ENCODE peak calls at places on chromosome 3, in five cellular contexts. S is mammary epithelial cell, V is heart left ventricle, C is type B pancreatic cell, Y is colonic mucosa. W is an unnamed sample.

GRCh38 chr3:157541506-157542236 is 38.5 kb upstream of the VEPH1 start:
- DNase-seq in S (no peak), V (no peak), C (no peak), Y (no peak), W (no peak)

GRCh38 chr3:145094355-145094941 is 1066.5 kb downstream of the PLOD2 start:
- DNase-seq in S (peak; percentile 62), V (no peak), C (no peak), Y (no peak), W (no peak)

GRCh38 chr3:46360904-46361303 is 7.0 kb downstream of the CCR2 start:
- DNase-seq in S (no peak), V (no peak), C (no peak), Y (no peak), W (no peak)

GRCh38 chr3:127218457-127218922 is 25.6 kb downstream of the PRR23E start:
- DNase-seq in S (no peak), V (no peak), C (no peak), Y (peak; percentile 9), W (no peak)

GRCh38 chr3:38538773-38539353 is 42.7 kb downstream of the EXOG start:
- DNase-seq in S (no peak), V (peak; percentile 73), C (no peak), Y (no peak), W (no peak)

GRCh38 chr3:55929154-55929869 is 442.2 kb upstream of the WNT5A start:
- DNase-seq in S (no peak), V (no peak), C (no peak), Y (peak; percentile 32), W (no peak)

GRCh38 chr3:24493951-24494615 is 567 bp downstream of the THRB start:
- DNase-seq in S (peak; percentile 69), V (peak; percentile 91), C (peak; percentile 69), Y (peak; percentile 73), W (peak; percentile 40)

GRCh38 chr3:140440446-140440845 is 237.4 kb upstream of the TRIM42 start:
- DNase-seq in S (peak; percentile 61), V (no peak), C (no peak), Y (no peak), W (no peak)

GRCh38 chr3:141065841-141066592 is 14.9 kb downstream of the SPSB4 start:
- DNase-seq in S (no peak), V (no peak), C (peak; percentile 66), Y (no peak), W (no peak)

GRCh38 chr3:147383617-147384016 is 22.7 kb downstream of the ZIC4 start:
- DNase-seq in S (no peak), V (no peak), C (no peak), Y (no peak), W (no peak)

GRCh38 chr3:36876181-36876936 is 68.5 kb downstream of the TRANK1 start:
- DNase-seq in S (no peak), V (no peak), C (no peak), Y (no peak), W (no peak)

GRCh38 chr3:31748281-31749245 is 215.8 kb downstream of the STT3B start:
- DNase-seq in S (no peak), V (no peak), C (no peak), Y (no peak), W (no peak)

GRCh38 chr3:161462138-161462537 is 34.5 kb upstream of the OTOL1 start:
- DNase-seq in S (no peak), V (no peak), C (no peak), Y (no peak), W (no peak)

GRCh38 chr3:150253622-150254021 is 154.5 kb upstream of the TSC22D2 start:
- DNase-seq in S (peak; percentile 31), V (peak; percentile 24), C (no peak), Y (no peak), W (no peak)

GRCh38 chr3:169299897-169300296 is 363.6 kb downstream of the MECOM start:
- DNase-seq in S (no peak), V (no peak), C (no peak), Y (no peak), W (no peak)

GRCh38 chr3:194375921-194376570 is 6.5 kb upstream of the LRRC15 start:
- DNase-seq in S (no peak), V (no peak), C (no peak), Y (no peak), W (no peak)

GRCh38 chr3:192825657-192826200 is 91.9 kb downstream of the MB21D2 start:
- DNase-seq in S (peak; percentile 60), V (no peak), C (no peak), Y (peak; percentile 22), W (no peak)

GRCh38 chr3:66816110-66816761 is 181.9 kb upstream of the KBTBD8 start:
- DNase-seq in S (peak; percentile 13), V (no peak), C (no peak), Y (no peak), W (no peak)

GRCh38 chr3:30400924-30401323 is 205.5 kb upstream of the TGFBR2 start:
- DNase-seq in S (no peak), V (no peak), C (no peak), Y (no peak), W (no peak)

GRCh38 chr3:186380622-186381380 is 18.8 kb upstream of the DGKG start:
- DNase-seq in S (peak; percentile 53), V (peak; percentile 63), C (no peak), Y (no peak), W (no peak)

GRCh38 chr3:101690972-101691371 is 4.5 kb upstream of the RPL24 start:
- DNase-seq in S (no peak), V (no peak), C (no peak), Y (no peak), W (no peak)
- TF ChIP-seq CTCF in S (no peak), V (no peak), C (no peak), Y (no peak), W (no peak)

GRCh38 chr3:195556390-195556789 is 13.3 kb upstream of the PPP1R2 start:
- DNase-seq in S (no peak), V (no peak), C (no peak), Y (no peak), W (no peak)
- TF ChIP-seq CTCF in S (no peak), V (no peak), C (peak; percentile 34), Y (peak; percentile 19), W (no peak)

GRCh38 chr3:119918992-119919933 is 137.4 kb downstream of the NR1I2 start:
- DNase-seq in S (no peak), V (no peak), C (no peak), Y (no peak), W (no peak)
- TF ChIP-seq CTCF in S (peak; percentile 14), V (no peak), C (peak; percentile 44), Y (no peak), W (peak; percentile 10)

DNA sequence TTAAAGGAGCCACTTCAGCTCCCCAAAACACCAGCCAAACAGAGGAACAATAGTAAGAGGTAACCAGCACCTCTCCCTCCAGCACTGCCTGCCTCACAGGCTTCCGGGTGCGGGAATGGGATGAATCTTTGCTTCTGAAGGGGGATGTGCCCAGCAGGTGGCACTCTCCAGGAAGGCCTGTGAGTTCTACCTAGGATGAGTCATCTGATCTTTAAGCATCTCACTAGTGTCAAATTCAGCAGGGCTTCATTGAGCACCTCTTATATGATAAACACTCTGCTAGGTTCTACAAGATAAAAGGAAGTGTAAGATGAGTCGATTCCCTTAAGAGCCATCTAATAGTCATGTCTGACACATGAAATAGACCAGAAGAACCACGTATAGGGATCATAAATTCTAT is 237.4 kb upstream of the UMPS start:
- DNase-seq in S (peak; percentile 68), V (peak; percentile 51), C (no peak), Y (peak; percentile 78), W (peak; percentile 35)
- TF ChIP-seq CTCF in S (peak; percentile 86), V (peak; percentile 41), C (no peak), Y (peak; percentile 47), W (no peak)

DNA sequence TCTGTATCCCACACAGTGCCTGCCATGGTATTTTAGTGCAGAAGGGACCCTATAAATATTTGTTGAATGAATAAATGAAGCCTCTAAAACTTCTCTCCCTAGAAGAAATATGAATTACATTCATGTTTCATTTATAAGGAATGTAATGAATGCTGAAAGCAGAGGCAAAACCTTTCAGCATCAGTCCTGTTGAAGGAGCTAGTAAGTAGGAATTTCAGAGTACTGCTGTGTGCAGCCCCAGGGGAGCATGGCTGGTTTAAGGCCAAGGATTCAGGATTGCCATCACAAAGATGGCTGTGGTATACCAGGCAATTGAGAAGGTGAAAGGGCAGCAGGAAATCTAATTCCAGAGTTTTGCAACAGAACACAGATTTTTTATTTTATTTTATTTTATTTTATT is 1131.4 kb downstream of the IGSF11 start:
- DNase-seq in S (no peak), V (no peak), C (no peak), Y (no peak), W (peak; percentile 23)
- TF ChIP-seq CTCF in S (no peak), V (no peak), C (no peak), Y (no peak), W (no peak)

GRCh38 chr3:178126686-178127085 is 409.6 kb upstream of the KCNMB2 start:
- DNase-seq in S (no peak), V (no peak), C (no peak), Y (no peak), W (no peak)

GRCh38 chr3:178129109-178129508 is 407.1 kb upstream of the KCNMB2 start:
- DNase-seq in S (no peak), V (no peak), C (no peak), Y (no peak), W (no peak)

GRCh38 chr3:178131801-178132200 is 404.4 kb upstream of the KCNMB2 start:
- DNase-seq in S (no peak), V (no peak), C (no peak), Y (no peak), W (no peak)

DNA sequence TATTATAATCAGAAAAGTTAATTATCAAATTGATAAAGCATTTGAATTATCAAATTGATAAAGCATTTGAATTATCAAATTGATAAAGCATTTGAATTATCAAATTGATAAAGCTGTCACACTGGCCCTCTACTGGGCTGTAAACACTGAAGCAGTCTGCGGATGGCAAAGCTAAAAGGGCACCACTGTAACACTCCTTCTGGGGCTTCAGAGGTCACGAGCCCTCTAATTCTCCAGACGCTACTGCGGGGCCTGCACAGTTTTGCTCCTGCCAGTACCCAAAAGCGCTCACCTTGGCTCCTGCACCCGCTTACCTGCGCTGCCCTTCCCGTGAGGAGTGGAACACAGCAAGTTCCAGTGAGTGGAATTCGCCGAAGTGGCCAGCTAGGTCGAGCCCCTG is 409.0 kb upstream of the KCNMB2 start:
- DNase-seq in S (no peak), V (no peak), C (no peak), Y (no peak), W (no peak)
- TF ChIP-seq CTCF in S (no peak), V (no peak), C (no peak), Y (no peak), W (no peak)

DNA sequence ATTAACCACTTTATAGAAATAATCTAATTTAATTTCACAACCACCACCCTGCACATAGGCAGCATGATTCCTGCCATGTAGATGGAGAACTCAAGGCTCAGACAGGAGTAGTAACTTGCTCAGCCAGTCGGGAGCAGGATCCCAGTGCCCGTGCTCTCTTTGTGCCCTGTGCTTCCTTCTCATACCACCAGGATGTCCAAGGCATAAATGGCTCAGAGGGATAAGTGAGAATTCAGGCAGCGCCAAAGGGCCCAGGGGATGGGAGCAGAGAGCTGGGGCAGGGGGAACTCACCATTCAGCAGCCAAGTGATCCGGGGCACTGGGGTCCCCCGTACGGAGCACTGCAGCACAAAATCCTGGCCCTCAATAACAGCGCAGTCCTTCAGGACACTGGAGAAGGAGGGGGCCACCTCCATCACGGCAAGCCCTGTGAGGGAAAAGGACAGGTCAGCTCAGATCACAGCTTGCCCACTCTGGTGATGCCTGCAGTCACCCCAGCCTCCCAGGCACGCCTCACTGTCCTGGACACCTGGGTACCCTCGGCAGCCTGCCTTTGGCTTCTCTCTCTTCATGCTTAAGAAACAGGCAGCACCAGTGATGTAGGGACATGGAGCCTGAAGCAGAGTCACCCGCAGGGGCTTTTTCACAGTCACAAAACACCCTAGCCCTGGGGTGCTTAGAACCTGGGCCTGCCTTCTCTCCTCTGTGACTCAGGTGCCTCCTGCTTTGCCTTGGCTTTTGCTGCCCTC is 141.0 kb upstream of the HACD2 start:
- DNase-seq in S (no peak), V (no peak), C (no peak), Y (no peak), W (no peak)
- TF ChIP-seq CTCF in S (peak; percentile 19), V (no peak), C (peak; percentile 50), Y (no peak), W (peak; percentile 52)

GRCh38 chr3:12046406-12046805 is 42.2 kb downstream of the SYN2 start:
- DNase-seq in S (no peak), V (no peak), C (no peak), Y (no peak), W (no peak)
- TF ChIP-seq CTCF in S (peak; percentile 41), V (no peak), C (peak; percentile 63), Y (no peak), W (no peak)

W was measured in glutamatergic neuron.